ENCODE peak calls at places on chromosomes 1 and 21, in seven cellular contexts. N is spleen, T is transverse colon, S is tibial nerve, B is K562, R is heart left ventricle, U is Peyer's patch. Z is an unnamed sample.

GRCh38 chr1:27994060-27994459 is 34.3 kb downstream of the XKR8 start:
- DNase-seq in N (no peak), T (no peak), S (no peak), B (no peak), R (no peak), U (no peak), Z (no peak)

GRCh38 chr1:200366577-200367253 is 43.1 kb downstream of the ZNF281 start:
- DNase-seq in N (no peak), T (no peak), S (peak; percentile 16), B (no peak), R (no peak), U (no peak), Z (no peak)

GRCh38 chr1:2548068-2548589 is 8.0 kb upstream of the TNFRSF14 start:
- DNase-seq in N (peak; percentile 97), T (peak; percentile 94), S (peak; percentile 77), B (peak; percentile 86), R (peak; percentile 80), U (peak; percentile 93), Z (peak; percentile 82)

GRCh38 chr1:200904772-200905171 is 10.1 kb downstream of the INAVA start:
- DNase-seq in N (no peak), T (no peak), S (no peak), B (no peak), R (no peak), U (no peak), Z (no peak)

GRCh38 chr21:45802425-45802824 is 158.9 kb downstream of the PCBP3 start:
- DNase-seq in N (no peak), T (no peak), S (no peak), B (no peak), R (no peak), U (no peak), Z (no peak)

GRCh38 chr1:32703479-32704291 is 1.1 kb upstream of the SYNC start:
- DNase-seq in N (peak; percentile 64), T (no peak), S (peak; percentile 11), B (no peak), R (peak; percentile 73), U (no peak), Z (no peak)

GRCh38 chr1:55129194-55129728 is 85.9 kb downstream of the USP24 start:
- DNase-seq in N (no peak), T (no peak), S (peak; percentile 43), B (no peak), R (peak; percentile 31), U (no peak), Z (peak; percentile 64)

GRCh38 chr1:27342391-27342777 is 562 bp downstream of the SYTL1 start:
- DNase-seq in N (peak; percentile 82), T (no peak), S (no peak), B (no peak), R (no peak), U (no peak), Z (no peak)

GRCh38 chr1:225653463-225654276 is 747 bp upstream of the ENAH start:
- DNase-seq in N (peak; percentile 83), T (peak; percentile 72), S (peak; percentile 54), B (no peak), R (peak; percentile 77), U (peak; percentile 68), Z (peak; percentile 75)

GRCh38 chr21:38151021-38151645 is 105.7 kb upstream of the KCNJ15 start:
- DNase-seq in N (no peak), T (no peak), S (no peak), B (no peak), R (no peak), U (no peak), Z (no peak)

GRCh38 chr21:38159355-38159754 is 97.4 kb upstream of the KCNJ15 start:
- DNase-seq in N (no peak), T (peak; percentile 58), S (peak; percentile 70), B (peak; percentile 88), R (peak; percentile 52), U (no peak), Z (peak; percentile 85)

DNA sequence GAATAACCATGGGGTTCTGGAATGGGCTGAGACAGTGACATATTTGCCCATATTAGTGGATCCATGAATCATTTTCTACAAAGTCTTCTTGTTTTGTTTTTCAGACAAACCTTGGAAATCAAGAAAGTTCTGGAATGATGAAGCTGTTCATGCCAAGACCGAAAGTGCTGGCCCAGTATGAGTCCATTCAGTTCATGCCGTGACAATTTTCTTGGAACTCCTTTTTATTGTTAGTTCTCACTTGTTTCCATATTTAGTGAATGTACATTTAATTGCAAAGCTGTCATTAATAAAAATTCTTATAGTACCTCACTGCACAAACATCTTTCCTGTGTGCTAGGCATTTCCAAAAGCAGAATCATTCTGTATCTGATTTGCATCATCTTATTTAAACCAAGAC is 100.6 kb upstream of the KCNJ15 start:
- DNase-seq in N (no peak), T (no peak), S (no peak), B (no peak), R (no peak), U (no peak), Z (no peak)
- TF ChIP-seq POLR2A in N (no peak), T (no peak), S (no peak), B (no peak), R (no peak), U (no peak), Z (no peak)

DNA sequence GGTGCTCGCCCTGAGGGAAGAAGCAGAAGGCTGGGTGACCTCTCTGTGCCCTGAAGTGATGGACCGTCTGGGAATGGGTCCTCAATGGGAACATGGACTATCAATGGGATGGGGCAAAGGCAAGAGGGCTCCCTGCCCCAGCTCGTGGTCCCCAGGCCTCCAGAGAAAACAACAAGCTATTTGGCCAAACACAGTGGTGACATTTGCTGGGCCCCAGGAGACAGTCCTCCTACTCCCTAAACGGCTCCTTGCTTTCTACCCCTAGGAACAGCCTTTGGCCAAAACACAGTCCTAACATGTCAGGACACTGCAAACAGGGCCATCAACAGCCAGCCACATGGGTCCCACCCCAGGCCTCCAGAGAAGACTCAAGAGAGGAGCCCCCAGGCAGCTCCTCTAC is 102.8 kb downstream of the RAVER2 start:
- DNase-seq in N (no peak), T (no peak), S (no peak), B (no peak), R (no peak), U (no peak), Z (no peak)
- TF ChIP-seq POLR2A in N (no peak), T (no peak), S (no peak), B (no peak), R (no peak), U (no peak), Z (no peak)

DNA sequence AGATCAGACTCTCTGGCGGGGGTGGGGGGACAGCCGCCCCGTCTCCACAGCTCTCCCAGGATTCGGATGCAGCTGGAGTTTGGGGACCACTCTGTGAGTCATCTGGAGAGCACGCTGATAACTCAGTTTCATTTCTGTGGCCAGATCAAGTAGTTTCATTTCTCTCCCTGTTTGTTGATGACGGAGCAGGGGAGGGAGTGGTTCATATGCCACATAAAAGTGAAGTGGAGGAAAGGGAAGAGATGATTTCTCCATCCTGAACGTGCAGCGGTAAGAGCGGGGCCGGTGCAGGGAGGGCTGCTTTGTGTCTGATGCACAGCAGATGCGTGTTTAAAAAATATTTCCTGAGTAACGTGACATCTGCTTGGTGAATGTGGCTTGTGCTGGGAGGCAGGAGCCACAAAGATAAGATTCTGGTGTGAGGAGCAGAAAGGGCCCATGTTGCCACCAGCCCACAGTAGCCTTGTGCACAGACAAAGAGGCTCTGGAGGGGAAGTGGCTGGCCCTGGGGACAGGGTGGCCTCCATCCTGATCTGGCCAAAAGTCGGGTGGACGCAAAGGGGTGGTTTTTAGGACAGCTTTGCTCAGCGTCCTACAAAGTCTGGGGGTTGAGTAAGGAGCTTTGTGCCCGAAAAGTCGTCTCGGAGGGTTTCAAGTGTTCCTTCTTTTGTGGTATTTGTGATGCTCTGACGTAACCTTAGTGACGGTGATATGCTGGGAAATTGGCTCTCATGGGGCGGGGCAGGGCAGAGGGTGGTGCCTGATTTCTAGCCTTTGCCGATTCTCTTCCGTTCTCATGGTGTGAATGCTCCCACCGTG is at the start of gene MX2:
- DNase-seq in N (peak; percentile 91), T (peak; percentile 71), S (peak; percentile 86), B (no peak), R (peak; percentile 82), U (peak; percentile 75), Z (peak; percentile 66)
- TF ChIP-seq POLR2A in N (no peak), T (peak; percentile 61), S (no peak), B (no peak), R (no peak), U (no peak), Z (no peak)

GRCh38 chr1:25338188-25338981 is at the start of gene TMEM50A:
- DNase-seq in N (peak; percentile 95), T (peak; percentile 93), S (peak; percentile 84), B (peak; percentile 95), R (peak; percentile 91), U (peak; percentile 90), Z (peak; percentile 90)
- TF ChIP-seq POLR2A in N (peak; percentile 67), T (peak; percentile 90), S (peak; percentile 54), B (peak; percentile 94), R (peak; percentile 88), U (peak; percentile 75), Z (peak; percentile 92)